ENCODE peak calls at places on chromosome 14, in seven cellular contexts. One of them, this sample, is unnamed.

GRCh38 chr14:56555921-56556570 is 23.6 kb upstream of the TMEM260 start:
- DNase-seq in fibroblast of lung: peak
- DNase-seq in GM23248: peak
- DNase-seq in pancreas: no peak
- DNase-seq in tibial artery: no peak
- DNase-seq in ascending aorta: no peak
- DNase-seq in HCT116: peak
- DNase-seq in this sample: no peak

GRCh38 chr14:20455355-20456300 is 602 bp downstream of the APEX1 start:
- DNase-seq in fibroblast of lung: peak
- DNase-seq in GM23248: peak
- DNase-seq in pancreas: peak
- DNase-seq in tibial artery: no peak
- DNase-seq in ascending aorta: peak
- DNase-seq in HCT116: no peak
- DNase-seq in this sample: peak

GRCh38 chr14:95014036-95014435 is 143.3 kb downstream of the DICER1 start:
- DNase-seq in fibroblast of lung: no peak
- DNase-seq in GM23248: no peak
- DNase-seq in pancreas: no peak
- DNase-seq in tibial artery: no peak
- DNase-seq in ascending aorta: no peak
- DNase-seq in HCT116: no peak
- DNase-seq in this sample: no peak

GRCh38 chr14:95146079-95146771 is 11.1 kb downstream of the DICER1 start:
- DNase-seq in fibroblast of lung: no peak
- DNase-seq in GM23248: no peak
- DNase-seq in pancreas: peak
- DNase-seq in tibial artery: no peak
- DNase-seq in ascending aorta: no peak
- DNase-seq in HCT116: no peak
- DNase-seq in this sample: no peak

GRCh38 chr14:86346818-86347384 is 817.0 kb downstream of the FLRT2 start:
- DNase-seq in fibroblast of lung: no peak
- DNase-seq in GM23248: no peak
- DNase-seq in pancreas: no peak
- DNase-seq in tibial artery: no peak
- DNase-seq in ascending aorta: no peak
- DNase-seq in HCT116: no peak
- DNase-seq in this sample: no peak

GRCh38 chr14:98612434-98613200 is 659.4 kb downstream of the BCL11B start:
- DNase-seq in fibroblast of lung: no peak
- DNase-seq in GM23248: no peak
- DNase-seq in pancreas: no peak
- DNase-seq in tibial artery: no peak
- DNase-seq in ascending aorta: no peak
- DNase-seq in HCT116: no peak
- DNase-seq in this sample: no peak

GRCh38 chr14:50714452-50715073 is 46.5 kb upstream of the SAV1 start:
- DNase-seq in fibroblast of lung: peak
- DNase-seq in GM23248: peak
- DNase-seq in pancreas: no peak
- DNase-seq in tibial artery: no peak
- DNase-seq in ascending aorta: no peak
- DNase-seq in HCT116: peak
- DNase-seq in this sample: peak

GRCh38 chr14:76313861-76314260 is 62.1 kb upstream of the ESRRB start:
- DNase-seq in fibroblast of lung: no peak
- DNase-seq in GM23248: no peak
- DNase-seq in pancreas: no peak
- DNase-seq in tibial artery: no peak
- DNase-seq in ascending aorta: no peak
- DNase-seq in HCT116: no peak
- DNase-seq in this sample: no peak

GRCh38 chr14:70245026-70245425 is 56.3 kb upstream of the SLC8A3 start:
- DNase-seq in fibroblast of lung: no peak
- DNase-seq in GM23248: no peak
- DNase-seq in pancreas: no peak
- DNase-seq in tibial artery: no peak
- DNase-seq in ascending aorta: no peak
- DNase-seq in HCT116: no peak
- DNase-seq in this sample: no peak

GRCh38 chr14:23614395-23614828 is 21.8 kb upstream of the DHRS2 start:
- DNase-seq in fibroblast of lung: no peak
- DNase-seq in GM23248: no peak
- DNase-seq in pancreas: no peak
- DNase-seq in tibial artery: no peak
- DNase-seq in ascending aorta: no peak
- DNase-seq in HCT116: no peak
- DNase-seq in this sample: no peak

GRCh38 chr14:49461529-49462401 is 124.4 kb downstream of the RPS29 start:
- DNase-seq in fibroblast of lung: peak
- DNase-seq in GM23248: peak
- DNase-seq in pancreas: no peak
- DNase-seq in tibial artery: peak
- DNase-seq in ascending aorta: no peak
- DNase-seq in HCT116: peak
- DNase-seq in this sample: peak

GRCh38 chr14:34438438-34438837 is 23.6 kb downstream of the SPTSSA start:
- DNase-seq in fibroblast of lung: no peak
- DNase-seq in GM23248: no peak
- DNase-seq in pancreas: no peak
- DNase-seq in tibial artery: no peak
- DNase-seq in ascending aorta: no peak
- DNase-seq in HCT116: no peak
- DNase-seq in this sample: no peak

GRCh38 chr14:90871605-90872233 is 55.5 kb upstream of the TTC7B start:
- DNase-seq in fibroblast of lung: peak
- DNase-seq in GM23248: peak
- DNase-seq in pancreas: no peak
- DNase-seq in tibial artery: no peak
- DNase-seq in ascending aorta: no peak
- DNase-seq in HCT116: no peak
- DNase-seq in this sample: no peak

GRCh38 chr14:52400846-52401245 is 86.7 kb downstream of the PTGER2 start:
- DNase-seq in fibroblast of lung: no peak
- DNase-seq in GM23248: no peak
- DNase-seq in pancreas: no peak
- DNase-seq in tibial artery: no peak
- DNase-seq in ascending aorta: no peak
- DNase-seq in HCT116: no peak
- DNase-seq in this sample: no peak

GRCh38 chr14:52397844-52398243 is 83.7 kb downstream of the PTGER2 start:
- DNase-seq in fibroblast of lung: peak
- DNase-seq in GM23248: no peak
- DNase-seq in pancreas: no peak
- DNase-seq in tibial artery: no peak
- DNase-seq in ascending aorta: no peak
- DNase-seq in HCT116: no peak
- DNase-seq in this sample: no peak

GRCh38 chr14:52399886-52400599 is 85.9 kb downstream of the PTGER2 start:
- DNase-seq in fibroblast of lung: peak
- DNase-seq in GM23248: peak
- DNase-seq in pancreas: no peak
- DNase-seq in tibial artery: no peak
- DNase-seq in ascending aorta: no peak
- DNase-seq in HCT116: peak
- DNase-seq in this sample: no peak

GRCh38 chr14:52395728-52396127 is 81.6 kb downstream of the PTGER2 start:
- DNase-seq in fibroblast of lung: no peak
- DNase-seq in GM23248: no peak
- DNase-seq in pancreas: no peak
- DNase-seq in tibial artery: no peak
- DNase-seq in ascending aorta: no peak
- DNase-seq in HCT116: no peak
- DNase-seq in this sample: no peak

DNA sequence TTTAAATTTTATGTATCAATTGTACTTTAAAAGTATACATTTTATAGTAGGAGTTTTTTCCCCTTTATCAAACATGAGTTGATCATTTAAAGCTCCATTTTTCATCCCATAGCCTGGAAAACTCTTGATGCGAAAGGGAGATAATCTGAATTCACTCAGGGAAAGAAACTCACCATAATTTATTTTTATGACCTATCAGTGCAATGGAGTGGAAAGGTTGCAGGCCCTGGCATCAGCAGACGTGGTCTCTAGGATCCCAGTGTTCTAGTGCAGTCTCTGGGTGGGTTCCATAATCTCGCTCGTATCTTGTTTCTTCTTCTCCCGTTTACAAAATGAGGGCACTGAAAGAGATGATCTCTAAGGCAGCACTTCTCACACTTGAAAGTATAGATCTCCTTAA is 85.0 kb downstream of the PTGER2 start:
- DNase-seq in fibroblast of lung: no peak
- DNase-seq in GM23248: no peak
- DNase-seq in pancreas: no peak
- DNase-seq in tibial artery: no peak
- DNase-seq in ascending aorta: no peak
- DNase-seq in HCT116: no peak
- DNase-seq in this sample: no peak
- H3K4me3 ChIP-seq in fibroblast of lung: no peak
- H3K4me3 ChIP-seq in GM23248: no peak
- H3K4me3 ChIP-seq in pancreas: no peak
- H3K4me3 ChIP-seq in tibial artery: no peak
- H3K4me3 ChIP-seq in ascending aorta: no peak
- H3K4me3 ChIP-seq in HCT116: no peak
- H3K4me3 ChIP-seq in this sample: no peak

DNA sequence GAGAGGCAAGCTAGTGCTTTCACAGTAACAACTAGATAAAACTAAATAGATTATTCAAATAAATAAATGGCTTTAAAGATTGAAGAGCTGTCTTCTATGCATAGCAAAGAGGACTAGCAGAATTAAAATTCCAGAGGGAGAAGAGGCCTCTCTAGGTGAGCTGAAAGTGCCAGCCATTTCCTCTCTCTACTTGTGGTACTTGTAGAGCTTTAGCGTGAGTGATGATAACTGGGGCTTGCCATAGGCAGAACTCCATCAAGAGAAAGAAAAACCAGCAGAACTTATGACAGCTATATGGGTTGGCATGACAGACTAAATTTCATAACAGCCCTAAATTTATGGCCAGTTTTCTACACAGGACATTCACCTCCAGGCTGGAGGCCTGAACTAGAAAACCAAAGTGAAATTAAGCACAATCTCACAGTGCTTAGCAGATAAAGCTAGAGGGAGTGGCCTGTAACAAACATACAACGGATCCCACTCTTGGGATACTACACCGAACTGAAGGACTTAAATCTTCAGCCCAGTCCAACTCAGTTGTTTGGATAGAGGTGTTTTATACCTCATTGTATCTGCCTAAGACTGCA is 11.0 kb downstream of the SPTLC2 start:
- DNase-seq in fibroblast of lung: no peak
- DNase-seq in GM23248: no peak
- DNase-seq in pancreas: no peak
- DNase-seq in tibial artery: no peak
- DNase-seq in ascending aorta: no peak
- DNase-seq in HCT116: no peak
- DNase-seq in this sample: no peak
- H3K27ac ChIP-seq in fibroblast of lung: no peak
- H3K27ac ChIP-seq in GM23248: no peak
- H3K27ac ChIP-seq in pancreas: no peak
- H3K27ac ChIP-seq in tibial artery: no peak
- H3K27ac ChIP-seq in ascending aorta: no peak
- H3K27ac ChIP-seq in HCT116: no peak
- H3K27ac ChIP-seq in this sample: no peak

DNA sequence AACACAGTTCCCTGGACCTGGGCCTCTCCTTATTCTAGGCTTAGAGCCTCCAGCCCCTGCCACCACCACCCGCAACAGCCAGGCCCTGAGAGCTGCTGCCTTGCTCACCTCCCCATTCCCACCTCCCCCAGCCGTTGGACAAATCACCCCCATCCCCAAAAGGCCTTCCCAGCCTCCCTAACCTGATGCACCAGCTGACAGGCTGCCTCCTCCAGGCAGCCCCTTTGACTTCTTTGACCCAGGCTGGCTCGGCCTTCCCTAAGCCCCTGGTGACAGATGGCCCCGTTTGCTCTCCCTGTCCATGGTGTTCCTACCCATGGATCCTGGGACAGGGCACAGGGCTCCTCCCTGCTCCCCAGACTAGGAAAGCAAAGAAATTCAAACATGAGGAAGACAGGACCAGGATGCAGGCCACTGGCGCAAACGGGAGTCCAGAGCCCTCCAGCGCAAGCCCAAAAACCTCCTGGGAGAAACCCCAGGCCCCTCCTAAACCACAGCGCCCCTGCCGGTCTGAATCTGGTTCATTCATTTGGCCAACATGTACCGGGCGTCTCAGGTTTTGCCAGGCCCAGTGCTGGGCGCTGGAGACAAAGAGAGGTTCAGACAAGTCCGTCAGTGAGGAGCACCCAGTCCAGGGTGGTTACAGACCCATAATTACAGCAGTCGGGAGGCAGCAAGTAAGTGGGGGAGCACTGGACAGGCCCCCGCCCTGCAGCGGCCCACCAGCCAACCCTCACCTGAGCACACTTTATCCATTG is 2.4 kb downstream of the AKT1 start:
- DNase-seq in fibroblast of lung: no peak
- DNase-seq in GM23248: no peak
- DNase-seq in pancreas: no peak
- DNase-seq in tibial artery: no peak
- DNase-seq in ascending aorta: no peak
- DNase-seq in HCT116: no peak
- DNase-seq in this sample: no peak
- H3K4me3 ChIP-seq in fibroblast of lung: no peak
- H3K4me3 ChIP-seq in GM23248: peak
- H3K4me3 ChIP-seq in pancreas: peak
- H3K4me3 ChIP-seq in tibial artery: no peak
- H3K4me3 ChIP-seq in ascending aorta: no peak
- H3K4me3 ChIP-seq in HCT116: no peak
- H3K4me3 ChIP-seq in this sample: no peak

DNA sequence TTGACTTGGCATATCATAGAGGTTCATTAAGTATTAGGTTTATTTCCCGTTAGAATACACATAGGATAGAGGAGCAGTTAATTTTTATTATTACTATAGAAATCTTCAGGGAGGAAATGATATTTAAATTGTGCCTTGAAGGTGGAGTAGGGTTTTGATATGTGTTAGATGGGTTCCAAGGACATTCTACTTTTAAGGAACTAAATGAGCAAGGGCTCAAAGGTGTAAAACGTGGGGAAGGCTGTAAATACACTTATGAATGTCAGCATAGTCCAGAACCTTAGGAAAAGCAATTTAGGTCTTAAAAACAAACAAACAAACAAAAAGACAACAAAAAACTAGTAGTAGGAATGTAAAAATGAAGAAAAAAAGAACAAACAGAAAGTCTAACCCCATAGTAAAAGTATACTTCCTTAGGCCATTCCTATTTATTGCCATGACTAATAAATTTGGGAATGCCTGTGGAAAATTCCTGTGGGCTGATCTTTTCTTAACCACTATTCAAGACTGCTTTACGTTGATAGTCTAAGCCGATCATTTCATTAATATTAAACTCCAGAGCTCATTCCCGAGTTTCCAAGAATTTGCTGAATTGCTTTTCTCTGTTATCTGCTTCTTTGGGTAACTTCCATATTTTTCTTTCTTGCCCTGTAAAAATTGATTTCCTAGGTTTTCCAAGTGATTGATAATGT is 180.3 kb downstream of the RAD51B start:
- DNase-seq in fibroblast of lung: peak
- DNase-seq in GM23248: peak
- DNase-seq in pancreas: no peak
- DNase-seq in tibial artery: no peak
- DNase-seq in ascending aorta: no peak
- DNase-seq in HCT116: peak
- DNase-seq in this sample: peak
- H3K27ac ChIP-seq in fibroblast of lung: peak
- H3K27ac ChIP-seq in GM23248: peak
- H3K27ac ChIP-seq in pancreas: no peak
- H3K27ac ChIP-seq in tibial artery: peak
- H3K27ac ChIP-seq in ascending aorta: peak
- H3K27ac ChIP-seq in HCT116: peak
- H3K27ac ChIP-seq in this sample: peak

This sample was measured in brain microvascular endothelial cell.